ENCODE peak calls at places on chromosomes 12 and 14, in six cellular contexts. R is K562, X is GM12891, N is H1, S is HepG2, T is GM12878. O is an unnamed sample.

GRCh38 chr12:124422570-124423523 is 128.0 kb downstream of the RFLNA start:
- DNase-seq in S (peak), X (no peak), T (no peak), R (peak), N (no peak), O (no peak)

GRCh38 chr12:26233620-26234019 is 38.2 kb downstream of the SSPN start:
- DNase-seq in T (no peak), N (no peak), S (no peak), R (no peak), X (no peak), O (no peak)

GRCh38 chr12:21300632-21301031 is 34.1 kb downstream of the SLCO1A2 start:
- DNase-seq in R (no peak), S (no peak), X (no peak), N (no peak), T (no peak), O (no peak)

GRCh38 chr12:50615534-50616296 is 110.9 kb downstream of the DIP2B start:
- DNase-seq in N (no peak), S (no peak), T (no peak), X (no peak), R (peak), O (no peak)

GRCh38 chr12:70948976-70949336 is 28.4 kb upstream of the PTPRR start:
- DNase-seq in X (no peak), R (no peak), T (no peak), S (no peak), N (no peak), O (no peak)

GRCh38 chr14:89182326-89182725 is 234.7 kb downstream of the FOXN3 start:
- DNase-seq in R (no peak), X (no peak), S (no peak), N (no peak), T (no peak), O (no peak)

GRCh38 chr14:46034305-46034704 is 617.3 kb downstream of the RPL10L start:
- DNase-seq in N (peak), X (no peak), S (no peak), T (no peak), R (no peak), O (no peak)

GRCh38 chr12:3313655-3314305 is 177.2 kb upstream of the PRMT8 start:
- DNase-seq in R (peak), N (no peak), S (peak), X (peak), T (no peak), O (no peak)

GRCh38 chr14:29749327-29749726 is 178.3 kb downstream of the PRKD1 start:
- DNase-seq in R (peak), X (no peak), T (no peak), N (no peak), S (no peak), O (no peak)

GRCh38 chr12:76784600-76785051 is 20.7 kb downstream of the ZDHHC17 start:
- DNase-seq in S (no peak), T (no peak), R (no peak), N (no peak), X (no peak), O (no peak)

GRCh38 chr12:6039894-6040601 is 84.4 kb downstream of the VWF start:
- DNase-seq in S (peak), X (peak), N (no peak), R (peak), T (no peak), O (peak)

GRCh38 chr14:35121026-35121886 is 534 bp downstream of the PPP2R3C start:
- DNase-seq in N (no peak), X (no peak), T (no peak), S (no peak), R (peak), O (no peak)

GRCh38 chr12:12474931-12475485 is 87.7 kb downstream of the DUSP16 start:
- DNase-seq in S (no peak), R (peak), N (no peak), X (peak), T (peak), O (peak)

GRCh38 chr12:52495385-52495784 is 2.3 kb upstream of the KRT6A start:
- DNase-seq in X (no peak), S (no peak), N (no peak), T (no peak), R (peak), O (no peak)

GRCh38 chr12:61011767-61012423 is 1248.3 kb upstream of the USP15 start:
- DNase-seq in R (no peak), N (no peak), X (no peak), T (no peak), S (no peak), O (no peak)

GRCh38 chr12:4664111-4664510 is 15.2 kb downstream of the NDUFA9 start:
- DNase-seq in S (no peak), N (no peak), X (no peak), T (no peak), R (peak), O (no peak)

GRCh38 chr14:50615056-50615455 is 53.0 kb downstream of the SAV1 start:
- DNase-seq in S (peak), X (no peak), N (no peak), R (no peak), T (no peak), O (no peak)

GRCh38 chr12:93243689-93244513 is 133.8 kb upstream of the NUDT4 start:
- DNase-seq in S (peak), X (no peak), N (no peak), T (peak), R (peak), O (no peak)

GRCh38 chr14:34883954-34884353 is 8.8 kb upstream of the BAZ1A start:
- DNase-seq in N (no peak), S (peak), X (no peak), R (no peak), T (no peak), O (no peak)

GRCh38 chr14:29166507-29166906 is 399.9 kb downstream of the FOXG1 start:
- DNase-seq in X (no peak), R (peak), T (no peak), N (no peak), S (no peak), O (no peak)

GRCh38 chr12:54700301-54700700 is 52.1 kb upstream of the DCD start:
- DNase-seq in X (no peak), R (no peak), N (no peak), S (no peak), T (no peak), O (no peak)

GRCh38 chr12:1670815-1671268 is 20.0 kb upstream of the ADIPOR2 start:
- DNase-seq in R (no peak), X (no peak), T (no peak), S (no peak), N (no peak), O (no peak)
- TF ChIP-seq POLR2A in R (no peak), X (no peak), T (no peak), S (no peak), N (no peak), O (no peak)

GRCh38 chr14:53872551-53873188 is 84.0 kb downstream of the BMP4 start:
- DNase-seq in T (no peak), S (no peak), N (no peak), R (no peak), X (no peak), O (no peak)

GRCh38 chr14:53874704-53875103 is 81.9 kb downstream of the BMP4 start:
- DNase-seq in N (no peak), R (no peak), S (no peak), X (no peak), T (no peak), O (no peak)

GRCh38 chr14:53875337-53875897 is 81.2 kb downstream of the BMP4 start:
- DNase-seq in T (no peak), N (no peak), S (no peak), X (no peak), R (no peak), O (no peak)

GRCh38 chr14:53870997-53871396 is 85.6 kb downstream of the BMP4 start:
- DNase-seq in R (no peak), X (no peak), S (no peak), N (no peak), T (no peak), O (no peak)

GRCh38 chr14:53871947-53872346 is 84.7 kb downstream of the BMP4 start:
- DNase-seq in T (no peak), X (no peak), N (no peak), R (no peak), S (peak), O (no peak)
- TF ChIP-seq TAF1 in T (no peak), X (no peak), N (no peak), R (no peak), S (no peak), O (no peak)

GRCh38 chr12:89352492-89353187 is at the start of gene DUSP6:
- DNase-seq in X (peak), T (no peak), R (no peak), N (peak), S (peak), O (peak)
- TF ChIP-seq POLR2A in X (no peak), T (no peak), R (no peak), N (peak), S (no peak), O (no peak)

GRCh38 chr14:104203071-104203425 is 64.7 kb downstream of the KIF26A start:
- DNase-seq in T (no peak), R (no peak), S (no peak), X (no peak), N (no peak), O (no peak)

GRCh38 chr14:104201063-104201462 is 62.7 kb downstream of the KIF26A start:
- DNase-seq in N (no peak), X (no peak), R (no peak), T (no peak), S (no peak), O (no peak)

GRCh38 chr14:104201496-104201895 is 63.1 kb downstream of the KIF26A start:
- DNase-seq in R (no peak), N (no peak), X (no peak), S (no peak), T (no peak), O (no peak)

GRCh38 chr14:104200591-104200990 is 62.2 kb downstream of the KIF26A start:
- DNase-seq in R (no peak), X (no peak), S (no peak), T (no peak), N (no peak), O (no peak)

GRCh38 chr14:104202259-104203070 is 64.1 kb downstream of the KIF26A start:
- DNase-seq in S (no peak), N (no peak), T (no peak), R (no peak), X (no peak), O (no peak)
- TF ChIP-seq TAF1 in S (no peak), N (no peak), T (no peak), R (no peak), X (no peak), O (no peak)

GRCh38 chr14:69044296-69044695 is 65.2 kb upstream of the ACTN1 start:
- DNase-seq in S (no peak), T (no peak), X (no peak), R (no peak), N (no peak), O (no peak)

GRCh38 chr14:69042309-69043006 is 63.4 kb upstream of the ACTN1 start:
- DNase-seq in R (no peak), T (no peak), S (no peak), N (no peak), X (no peak), O (no peak)

GRCh38 chr14:69043598-69044267 is 64.6 kb upstream of the ACTN1 start:
- DNase-seq in N (no peak), T (no peak), X (no peak), R (no peak), S (no peak), O (no peak)

GRCh38 chr14:69041783-69042182 is 62.7 kb upstream of the ACTN1 start:
- DNase-seq in S (no peak), N (no peak), X (no peak), T (no peak), R (no peak), O (no peak)

DNA sequence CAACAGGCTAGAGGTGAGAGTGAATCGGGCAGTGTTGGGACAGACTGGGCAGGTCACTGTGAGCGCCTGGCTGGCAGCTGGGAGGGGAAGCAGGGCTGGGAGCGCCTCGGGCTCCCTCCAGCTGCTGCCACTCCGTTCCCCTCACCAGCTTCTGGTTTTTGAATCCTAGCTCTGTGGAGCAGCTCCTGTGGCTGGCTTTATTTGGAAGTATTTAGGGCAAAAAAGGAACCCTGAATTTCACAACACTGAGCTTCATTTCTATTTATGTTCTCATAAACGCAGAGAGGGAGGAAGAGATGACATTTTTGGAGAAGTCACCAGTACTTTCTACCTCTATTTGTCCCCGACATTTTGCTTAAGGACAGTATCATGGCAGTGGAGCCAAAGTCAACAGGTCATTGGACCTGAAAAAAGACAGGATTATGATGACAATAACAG is 63.9 kb upstream of the ACTN1 start:
- DNase-seq in X (no peak), T (no peak), R (no peak), N (no peak), S (no peak), O (no peak)
- TF ChIP-seq POLR2A in X (no peak), T (no peak), R (no peak), N (no peak), S (no peak), O (no peak)

GRCh38 chr12:66164349-66164821 is 5.4 kb downstream of the TMBIM4 start:
- DNase-seq in S (no peak), T (no peak), R (peak), X (no peak), N (no peak), O (no peak)
- TF ChIP-seq TAF1 in S (no peak), T (no peak), R (no peak), X (no peak), N (no peak), O (no peak)

DNA sequence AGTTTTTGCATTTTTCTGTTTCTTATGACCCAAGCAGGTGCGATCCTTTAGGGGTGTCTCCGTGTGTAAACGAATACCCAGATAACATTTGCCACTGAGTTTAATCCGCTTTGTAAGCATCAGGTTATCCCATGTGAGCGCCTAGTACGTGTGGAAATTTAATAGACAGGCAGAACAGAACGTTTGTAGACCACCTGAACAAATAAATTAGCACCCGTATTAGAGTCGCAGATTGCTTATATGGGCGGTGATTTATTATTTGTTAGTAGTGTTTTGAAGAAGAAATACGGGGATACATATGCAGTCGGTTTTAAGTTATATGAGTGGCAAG is 325 bp downstream of the C12orf60 start:
- DNase-seq in N (no peak), X (no peak), S (no peak), R (no peak), T (no peak), O (no peak)
- TF ChIP-seq POLR2A in N (no peak), X (no peak), S (no peak), R (no peak), T (no peak), O (no peak)

DNA sequence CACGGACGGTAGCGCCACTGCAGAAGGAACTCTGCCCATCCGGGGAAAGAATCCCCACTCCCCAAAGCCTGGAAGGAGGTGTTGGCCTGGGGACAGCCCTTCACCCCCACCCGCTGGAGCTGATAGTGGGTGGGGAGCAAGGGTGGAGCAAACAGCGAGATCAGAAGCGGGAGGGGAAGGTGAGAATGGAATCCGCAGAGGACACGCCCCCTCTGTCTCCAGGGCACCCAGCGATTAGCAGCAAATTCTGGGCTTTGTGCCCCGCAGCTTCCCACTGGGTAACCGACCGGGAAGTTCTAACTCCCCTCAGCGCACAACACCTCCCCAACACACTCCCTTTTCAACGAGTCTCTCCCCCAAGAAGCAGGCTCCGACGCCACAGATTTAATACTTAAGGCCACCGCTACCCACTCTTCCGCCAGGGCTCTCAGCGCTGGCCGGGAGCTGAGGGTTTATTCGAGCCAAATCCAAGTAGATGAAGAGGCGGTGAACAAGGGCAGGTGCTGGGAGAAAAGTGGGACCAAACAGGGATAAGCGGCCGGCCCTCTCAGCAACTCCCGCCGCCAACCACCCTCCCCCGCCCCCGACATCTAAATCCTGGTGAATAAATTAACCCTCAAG is 1.3 kb downstream of the SLC25A29 start:
- DNase-seq in N (no peak), X (no peak), R (peak), S (no peak), T (no peak), O (no peak)
- TF ChIP-seq TAF1 in N (no peak), X (no peak), R (no peak), S (no peak), T (no peak), O (no peak)